ENCODE peak calls at places on chromosomes 16 and 17, in five cellular contexts. L is upper lobe of right lung; O is mammary epithelial cell; P is CD8-positive, alpha-beta memory T cell; E is AG10803. R is an unnamed sample.

GRCh38 chr17:46057366-46057765 is 58.3 kb downstream of the STH start:
- DNase-seq in L (no peak), O (no peak), P (no peak), E (no peak), R (no peak)

GRCh38 chr17:33049781-33050414 is 58.3 kb downstream of the SPACA3 start:
- DNase-seq in L (no peak), O (no peak), P (peak), E (peak), R (peak)

GRCh38 chr17:27506348-27507218 is 50.3 kb downstream of the KSR1 start:
- DNase-seq in L (no peak), O (no peak), P (no peak), E (no peak), R (no peak)

GRCh38 chr16:21184834-21185233 is 26.4 kb downstream of the LDAF1 start:
- DNase-seq in L (no peak), O (peak), P (no peak), E (no peak), R (no peak)

GRCh38 chr17:78839173-78839761 is 1.3 kb downstream of the USP36 start:
- DNase-seq in L (no peak), O (peak), P (no peak), E (peak), R (no peak)

GRCh38 chr17:28953444-28954118 is 2.3 kb upstream of the PHF12 start:
- DNase-seq in L (no peak), O (peak), P (peak), E (peak), R (peak)

GRCh38 chr17:3035256-3035967 is 28.0 kb downstream of the OR1D5 start:
- DNase-seq in L (peak), O (no peak), P (no peak), E (no peak), R (no peak)

GRCh38 chr17:1179112-1179634 is 608 bp downstream of the ABR start:
- DNase-seq in L (no peak), O (no peak), P (no peak), E (no peak), R (no peak)

GRCh38 chr17:6374761-6375312 is 60.1 kb downstream of the AIPL1 start:
- DNase-seq in L (no peak), O (peak), P (no peak), E (peak), R (no peak)

GRCh38 chr17:61451538-61452300 is 503 bp upstream of the TBX4 start:
- DNase-seq in L (no peak), O (no peak), P (no peak), E (no peak), R (no peak)

GRCh38 chr17:28973414-28973813 is 22.1 kb upstream of the PHF12 start:
- DNase-seq in L (peak), O (no peak), P (no peak), E (peak), R (peak)

GRCh38 chr17:72273301-72274056 is 152.7 kb downstream of the SOX9 start:
- DNase-seq in L (no peak), O (peak), P (no peak), E (no peak), R (no peak)

GRCh38 chr16:2782583-2783351 is 4.6 kb downstream of the PRSS33 start:
- DNase-seq in L (peak), O (no peak), P (peak), E (no peak), R (no peak)

GRCh38 chr16:9235837-9236236 is 144.4 kb downstream of the HAPSTR1 start:
- DNase-seq in L (no peak), O (no peak), P (no peak), E (no peak), R (no peak)

GRCh38 chr17:66547170-66547865 is 244.9 kb downstream of the PRKCA start:
- DNase-seq in L (no peak), O (no peak), P (no peak), E (no peak), R (no peak)

GRCh38 chr17:9370464-9370863 is 205.2 kb downstream of the STX8 start:
- DNase-seq in L (no peak), O (peak), P (no peak), E (peak), R (no peak)

GRCh38 chr16:55982597-55982996 is 107.4 kb upstream of the CES5A start:
- DNase-seq in L (no peak), O (no peak), P (no peak), E (no peak), R (no peak)

GRCh38 chr16:64380751-64381150 is 741.1 kb downstream of the CDH11 start:
- DNase-seq in L (no peak), O (no peak), P (no peak), E (no peak), R (no peak)

GRCh38 chr16:86330906-86331305 is 179.4 kb upstream of the FOXF1 start:
- DNase-seq in L (no peak), O (no peak), P (no peak), E (no peak), R (no peak)

GRCh38 chr16:52271088-52271487 is 275.9 kb downstream of the TOX3 start:
- DNase-seq in L (no peak), O (no peak), P (no peak), E (no peak), R (no peak)

GRCh38 chr16:68833251-68833650 is 10.1 kb upstream of the TANGO6 start:
- DNase-seq in L (no peak), O (no peak), P (no peak), E (no peak), R (no peak)

GRCh38 chr17:71740866-71741265 is 380.0 kb upstream of the SOX9 start:
- DNase-seq in L (no peak), O (no peak), P (no peak), E (no peak), R (peak)

GRCh38 chr16:4701791-4702465 is 8.6 kb downstream of the NUDT16L1 start:
- DNase-seq in L (no peak), O (no peak), P (peak), E (no peak), R (no peak)

GRCh38 chr16:80684906-80685305 is 119.5 kb downstream of the CDYL2 start:
- DNase-seq in L (no peak), O (no peak), P (no peak), E (no peak), R (no peak)

GRCh38 chr16:27813591-27813990 is 249.9 kb downstream of the GSG1L start:
- DNase-seq in L (peak), O (no peak), P (no peak), E (no peak), R (no peak)

GRCh38 chr17:32445075-32445427 is 741 bp downstream of the PSMD11 start:
- DNase-seq in L (no peak), O (peak), P (no peak), E (peak), R (no peak)

GRCh38 chr17:39618956-39619785 is 7.6 kb upstream of the PPP1R1B start:
- DNase-seq in L (no peak), O (no peak), P (no peak), E (no peak), R (no peak)

GRCh38 chr17:72946126-72946525 is 146.4 kb downstream of the SLC39A11 start:
- DNase-seq in L (no peak), O (no peak), P (no peak), E (no peak), R (peak)

GRCh38 chr16:79595261-79595660 is 5.3 kb downstream of the MAF start:
- DNase-seq in L (no peak), O (peak), P (no peak), E (peak), R (no peak)

GRCh38 chr16:86401119-86401518 is 109.2 kb upstream of the FOXF1 start:
- DNase-seq in L (no peak), O (no peak), P (no peak), E (no peak), R (no peak)

GRCh38 chr17:76053230-76054111 is 18.8 kb downstream of the SRP68 start:
- DNase-seq in L (no peak), O (peak), P (no peak), E (no peak), R (no peak)

GRCh38 chr17:5219536-5219935 is 15.1 kb downstream of the SCIMP start:
- DNase-seq in L (no peak), O (peak), P (no peak), E (no peak), R (no peak)

GRCh38 chr17:33949100-33949499 is 306.0 kb upstream of the CCL2 start:
- DNase-seq in L (no peak), O (no peak), P (no peak), E (peak), R (no peak)

GRCh38 chr16:11084484-11085024 is 140.2 kb downstream of the CLEC16A start:
- DNase-seq in L (no peak), O (no peak), P (no peak), E (peak), R (no peak)

GRCh38 chr16:55534773-55535172 is 25.9 kb downstream of the LPCAT2 start:
- DNase-seq in L (no peak), O (no peak), P (no peak), E (no peak), R (no peak)

GRCh38 chr17:83186226-83186625 is 106.8 kb downstream of the METRNL start:
- DNase-seq in L (no peak), O (no peak), P (no peak), E (no peak), R (no peak)

GRCh38 chr17:58306131-58306951 is 22.3 kb downstream of the TSPOAP1 start:
- DNase-seq in L (no peak), O (no peak), P (no peak), E (no peak), R (no peak)